ENCODE peak calls at places on chromosomes 16 and 17, in seven cellular contexts. J is ACHN; R is stimulated activated CD8-positive, alpha-beta memory T cell treated with anti-CD3 and anti-CD28 coated beads, Interleukin-15, amount 100 ng/mL, for 48 hours; B is tibial artery; U is activated effector memory CD4-positive, alpha-beta T cell treated with anti-CD3 and anti-CD28 coated beads, Interleukin-2, amount 50 U/mL, for 16 hours; S is mammary epithelial cell; T is GM23338. E is an unnamed sample.
A peak's percentile ranks its signal among the peaks of the same experiment; 100 is the strongest.

GRCh38 chr16:2071454-2072263 is 23.9 kb downstream of the TSC2 start:
- DNase-seq in B (no peak), U (no peak), T (no peak), J (no peak), R (no peak), S (no peak), E (no peak)

GRCh38 chr17:67056746-67057490 is 12.6 kb downstream of the CACNG1 start:
- DNase-seq in R (no peak), J (no peak), S (no peak), U (no peak), T (no peak), B (no peak), E (no peak)

GRCh38 chr17:5500247-5500803 is 14.0 kb downstream of the MIS12 start:
- DNase-seq in T (no peak), J (no peak), U (no peak), B (no peak), R (no peak), S (no peak), E (no peak)

GRCh38 chr17:42568341-42569111 is 1.6 kb downstream of the MLX start:
- DNase-seq in T (no peak), R (no peak), B (no peak), S (no peak), U (no peak), J (no peak), E (no peak)

GRCh38 chr16:6615661-6616060 is 717.0 kb upstream of the RBFOX1 start:
- DNase-seq in B (no peak), R (no peak), J (no peak), T (no peak), S (no peak), U (no peak), E (no peak)

GRCh38 chr17:82595893-82596292 is 52.4 kb downstream of the WDR45B start:
- DNase-seq in J (no peak), T (no peak), R (no peak), S (no peak), U (no peak), B (no peak), E (no peak)

GRCh38 chr16:67517661-67518423 is 10.8 kb upstream of the RIPOR1 start:
- DNase-seq in S (no peak), B (no peak), U (no peak), J (peak; percentile 65), T (no peak), R (no peak), E (no peak)

GRCh38 chr17:18141210-18141803 is 32.8 kb downstream of the MYO15A start:
- DNase-seq in B (no peak), R (no peak), T (peak; percentile 73), J (peak; percentile 69), U (no peak), S (peak; percentile 43), E (peak; percentile 69)

GRCh38 chr17:50205931-50206505 is 4.6 kb upstream of the COL1A1 start:
- DNase-seq in B (peak; percentile 48), S (no peak), J (no peak), T (no peak), U (peak; percentile 34), R (no peak), E (no peak)

GRCh38 chr17:2289878-2290478 is 13.6 kb downstream of the SMG6 start:
- DNase-seq in S (peak; percentile 6), B (no peak), T (no peak), J (no peak), U (no peak), R (no peak), E (peak; percentile 37)

GRCh38 chr17:8359769-8360168 is 16.7 kb downstream of the KRABD2 start:
- DNase-seq in J (no peak), B (no peak), T (peak; percentile 47), R (no peak), S (peak; percentile 71), U (no peak), E (peak; percentile 83)

GRCh38 chr17:28950017-28950751 is 1.1 kb downstream of the PHF12 start:
- DNase-seq in U (peak; percentile 85), S (peak; percentile 24), R (peak; percentile 43), T (peak; percentile 83), J (peak; percentile 48), B (peak; percentile 84), E (no peak)

GRCh38 chr16:71914802-71915201 is 19.5 kb downstream of the IST1 start:
- DNase-seq in J (no peak), T (no peak), S (no peak), B (no peak), R (no peak), U (no peak), E (no peak)

GRCh38 chr16:20695024-20695423 is 2.5 kb downstream of the ACSM1 start:
- DNase-seq in S (no peak), J (no peak), U (no peak), B (no peak), R (no peak), T (no peak), E (no peak)

GRCh38 chr17:1312261-1312870 is 32.9 kb downstream of the TRARG1 start:
- DNase-seq in J (no peak), R (no peak), S (no peak), T (peak; percentile 71), B (no peak), U (no peak), E (no peak)

GRCh38 chr17:29645516-29646051 is 22.9 kb upstream of the CORO6 start:
- DNase-seq in T (no peak), B (peak; percentile 95), R (no peak), S (peak; percentile 75), U (no peak), J (no peak), E (peak; percentile 46)

GRCh38 chr17:59620518-59621259 is 994 bp downstream of the CLTC start:
- DNase-seq in B (peak; percentile 68), J (peak; percentile 61), S (peak; percentile 47), T (peak; percentile 50), R (peak; percentile 47), U (peak; percentile 78), E (peak; percentile 50)